ENCODE peak calls at places on chromosomes 5 and 9, in seven cellular contexts. N is ovary; S is CD4-positive, alpha-beta T cell; M is body of pancreas; I is spleen; A is IMR-90; F is lower lobe of right lung. P is an unnamed sample.

GRCh38 chr5:103587185-103587748 is 24.7 kb upstream of the NUDT12 start:
- DNase-seq in I (no peak), M (no peak), N (no peak), S (no peak), A (peak), F (no peak), P (no peak)

GRCh38 chr5:83919071-83920041 is 198.7 kb upstream of the HAPLN1 start:
- DNase-seq in A (peak), F (no peak), I (no peak), N (no peak), M (no peak), S (no peak), P (no peak)

GRCh38 chr5:81936061-81936460 is 35.8 kb upstream of the ATG10 start:
- DNase-seq in N (no peak), S (no peak), I (no peak), M (no peak), A (no peak), F (no peak), P (no peak)

GRCh38 chr9:65437724-65438123 is 152.7 kb upstream of the FOXD4L5 start:
- DNase-seq in A (no peak), S (no peak), I (no peak), F (no peak), M (no peak), N (no peak), P (no peak)

GRCh38 chr9:32581512-32582143 is 8.7 kb upstream of the NDUFB6 start:
- DNase-seq in N (peak), S (no peak), F (no peak), M (peak), A (peak), I (no peak), P (no peak)

GRCh38 chr5:93924628-93925027 is 183.2 kb upstream of the POU5F2 start:
- DNase-seq in S (no peak), N (no peak), F (no peak), A (peak), M (no peak), I (no peak), P (no peak)

GRCh38 chr5:141733198-141733597 is 51.2 kb upstream of the ARAP3 start:
- DNase-seq in F (no peak), S (no peak), N (no peak), A (no peak), I (no peak), M (no peak), P (no peak)

GRCh38 chr5:131303537-131303936 is 39.7 kb downstream of the CDC42SE2 start:
- DNase-seq in I (no peak), N (no peak), M (no peak), F (no peak), A (peak), S (no peak), P (no peak)

GRCh38 chr5:37984300-37984699 is 144.5 kb upstream of the GDNF start:
- DNase-seq in N (no peak), I (no peak), S (no peak), A (no peak), F (no peak), M (no peak), P (no peak)

GRCh38 chr5:14593326-14594036 is 11.9 kb downstream of the OTULINL start:
- DNase-seq in I (no peak), M (no peak), N (no peak), S (no peak), F (no peak), A (peak), P (no peak)

GRCh38 chr5:14292766-14293165 is 149.6 kb downstream of the TRIO start:
- DNase-seq in I (no peak), S (no peak), N (no peak), A (no peak), F (no peak), M (no peak), P (no peak)

GRCh38 chr9:116998305-116998704 is 311.2 kb downstream of the TRIM32 start:
- DNase-seq in A (peak), S (no peak), N (no peak), I (no peak), M (no peak), F (no peak), P (no peak)

DNA sequence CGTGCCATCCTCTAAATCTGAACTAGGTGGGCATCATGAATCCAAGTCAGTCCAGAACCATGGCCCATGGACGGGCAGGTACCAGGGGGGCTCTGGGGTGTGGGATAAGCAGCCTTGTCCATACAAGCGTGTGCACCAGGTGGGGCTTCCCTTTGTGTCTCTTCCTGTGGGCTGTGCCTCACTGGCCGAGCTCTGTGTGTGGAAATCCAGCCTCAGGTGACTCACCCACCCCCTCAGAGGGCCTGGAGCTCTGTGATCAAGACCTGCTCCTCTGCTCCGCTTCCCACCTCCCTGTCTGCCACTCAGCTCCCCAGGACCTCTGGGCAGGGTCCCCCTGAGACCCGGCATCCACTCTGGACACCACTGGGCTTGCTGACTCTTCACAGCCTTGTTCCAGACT is 33.0 kb downstream of the GADD45G start:
- DNase-seq in M (no peak), I (peak), S (no peak), A (no peak), N (no peak), F (no peak), P (no peak)
- TF ChIP-seq CTCF in M (no peak), I (no peak), S (no peak), A (no peak), N (no peak), F (no peak), P (no peak)

DNA sequence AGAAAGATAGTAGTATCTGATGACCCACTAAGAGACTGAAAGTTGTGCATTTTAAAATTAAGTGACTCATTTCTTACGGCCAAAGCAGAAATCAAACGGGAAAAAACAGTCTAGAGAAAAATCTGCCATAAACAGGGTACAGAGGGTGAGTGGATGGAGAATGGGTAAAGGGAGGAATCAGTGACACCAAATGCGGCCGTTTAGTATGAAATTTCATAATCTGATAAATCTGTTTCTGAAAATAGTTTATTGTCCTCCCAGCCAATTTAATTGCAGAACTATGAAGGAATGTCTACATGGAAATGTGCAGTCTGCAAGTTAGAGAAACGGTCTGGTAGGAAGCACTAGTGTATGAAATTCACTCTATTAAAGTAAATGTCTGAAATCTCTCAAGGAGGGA is 39.5 kb downstream of the ADAMTS12 start:
- DNase-seq in N (no peak), M (no peak), A (no peak), I (no peak), S (no peak), F (no peak), P (no peak)
- H3K27ac ChIP-seq in N (no peak), M (no peak), A (no peak), I (no peak), S (no peak), F (no peak), P (peak)

GRCh38 chr5:40361378-40361777 is 318.3 kb upstream of the PTGER4 start:
- DNase-seq in M (no peak), N (no peak), I (no peak), A (no peak), F (no peak), S (no peak), P (no peak)

GRCh38 chr5:40364441-40364840 is 315.3 kb upstream of the PTGER4 start:
- DNase-seq in F (no peak), M (no peak), S (no peak), I (no peak), N (no peak), A (no peak), P (no peak)

GRCh38 chr5:40365357-40366330 is 314.1 kb upstream of the PTGER4 start:
- DNase-seq in A (peak), M (no peak), I (no peak), F (no peak), N (no peak), S (no peak), P (no peak)

GRCh38 chr5:40368200-40368599 is 311.5 kb upstream of the PTGER4 start:
- DNase-seq in A (no peak), N (no peak), F (no peak), I (no peak), S (no peak), M (no peak), P (no peak)

DNA sequence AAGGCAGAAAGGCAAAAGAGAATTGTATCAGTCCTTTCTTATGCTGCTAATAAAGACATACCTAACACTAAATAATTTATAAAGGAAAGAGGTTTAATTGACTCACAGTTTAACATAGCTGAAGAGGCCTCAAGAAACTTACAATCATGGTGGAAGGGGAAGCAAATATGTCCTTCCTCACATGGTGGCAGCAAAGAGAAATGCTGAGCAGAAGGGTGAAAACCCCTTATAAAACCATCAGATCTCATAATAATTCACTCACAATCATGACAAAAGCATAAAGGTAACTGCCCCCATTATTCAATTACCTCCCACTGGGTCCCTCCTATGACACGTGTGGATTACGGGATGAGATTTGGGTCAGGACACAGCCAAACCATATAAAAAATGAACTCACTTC is 312.5 kb upstream of the PTGER4 start:
- DNase-seq in M (no peak), S (no peak), N (no peak), I (no peak), F (no peak), A (peak), P (no peak)
- TF ChIP-seq CTCF in M (no peak), S (no peak), N (no peak), I (no peak), F (peak), A (peak), P (peak)

DNA sequence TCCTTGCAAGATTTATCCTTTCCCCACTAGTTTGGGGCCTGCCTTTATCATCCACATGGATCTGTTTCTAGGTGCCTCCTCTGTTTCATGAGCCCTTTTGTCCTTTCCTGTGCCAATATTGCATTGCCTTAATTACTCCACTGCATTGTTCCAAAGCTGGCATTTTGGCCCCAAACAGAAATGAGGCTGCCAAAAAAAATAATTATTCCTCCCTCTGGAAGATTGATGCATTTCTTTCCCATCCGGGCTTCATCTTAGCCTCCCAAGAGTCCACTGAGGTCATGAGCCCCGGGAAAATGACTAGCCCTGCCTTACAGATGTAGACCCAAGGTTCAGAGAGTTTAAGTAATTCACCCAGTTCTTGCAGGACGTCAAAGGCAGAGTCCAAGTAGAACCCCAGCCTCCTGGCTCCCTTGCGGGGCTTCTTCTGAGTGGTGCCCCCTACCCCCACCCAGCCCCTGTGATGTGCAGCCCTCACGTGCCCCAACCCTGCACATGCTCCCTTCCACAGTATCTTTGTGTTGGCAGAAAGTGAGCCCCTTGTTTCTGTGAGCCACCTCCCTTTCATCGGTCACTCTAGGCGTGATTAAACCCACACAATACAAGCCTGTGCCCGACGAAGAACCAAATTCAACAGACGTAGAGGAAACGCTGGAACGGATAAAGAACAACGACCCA is 62.1 kb downstream of the TMOD1 start:
- DNase-seq in F (no peak), A (no peak), N (no peak), I (peak), M (no peak), S (no peak), P (no peak)
- H3K27ac ChIP-seq in F (no peak), A (no peak), N (no peak), I (no peak), M (no peak), S (no peak), P (peak)

DNA sequence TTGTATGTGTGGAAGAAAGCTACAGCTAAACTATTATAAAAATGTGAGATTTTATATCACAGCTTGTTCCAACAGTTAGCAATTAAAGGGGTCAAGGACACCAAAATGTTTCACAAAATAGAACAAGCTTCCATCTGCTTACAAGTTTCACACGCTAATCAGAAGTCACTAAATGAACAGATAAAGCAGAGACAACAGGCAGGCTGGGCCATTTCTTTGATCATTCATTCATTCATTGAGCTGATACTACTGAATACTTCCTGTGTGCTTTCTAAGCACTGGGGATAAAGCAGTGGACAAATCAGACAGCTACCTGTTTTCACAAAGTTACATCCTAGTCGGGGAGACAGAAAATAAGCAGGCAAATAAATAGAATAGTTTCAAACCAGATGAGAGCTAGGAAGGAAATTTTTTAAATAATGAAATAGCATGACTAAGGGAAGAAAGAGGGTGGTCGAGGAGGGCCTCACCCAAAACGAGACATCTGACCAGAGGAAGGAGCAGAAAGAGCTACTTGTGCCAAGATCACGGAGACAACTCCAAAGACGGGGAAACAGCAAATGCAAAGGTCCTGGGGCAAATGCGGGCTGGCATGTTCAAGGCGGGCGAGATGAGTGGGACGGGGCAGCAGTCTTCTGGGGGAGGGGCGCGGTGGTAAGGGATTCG is 1.2 kb downstream of the MAPK9 start:
- DNase-seq in S (no peak), N (no peak), I (no peak), M (no peak), F (no peak), A (no peak), P (no peak)
- TF ChIP-seq CTCF in S (no peak), N (no peak), I (no peak), M (no peak), F (no peak), A (no peak), P (no peak)

DNA sequence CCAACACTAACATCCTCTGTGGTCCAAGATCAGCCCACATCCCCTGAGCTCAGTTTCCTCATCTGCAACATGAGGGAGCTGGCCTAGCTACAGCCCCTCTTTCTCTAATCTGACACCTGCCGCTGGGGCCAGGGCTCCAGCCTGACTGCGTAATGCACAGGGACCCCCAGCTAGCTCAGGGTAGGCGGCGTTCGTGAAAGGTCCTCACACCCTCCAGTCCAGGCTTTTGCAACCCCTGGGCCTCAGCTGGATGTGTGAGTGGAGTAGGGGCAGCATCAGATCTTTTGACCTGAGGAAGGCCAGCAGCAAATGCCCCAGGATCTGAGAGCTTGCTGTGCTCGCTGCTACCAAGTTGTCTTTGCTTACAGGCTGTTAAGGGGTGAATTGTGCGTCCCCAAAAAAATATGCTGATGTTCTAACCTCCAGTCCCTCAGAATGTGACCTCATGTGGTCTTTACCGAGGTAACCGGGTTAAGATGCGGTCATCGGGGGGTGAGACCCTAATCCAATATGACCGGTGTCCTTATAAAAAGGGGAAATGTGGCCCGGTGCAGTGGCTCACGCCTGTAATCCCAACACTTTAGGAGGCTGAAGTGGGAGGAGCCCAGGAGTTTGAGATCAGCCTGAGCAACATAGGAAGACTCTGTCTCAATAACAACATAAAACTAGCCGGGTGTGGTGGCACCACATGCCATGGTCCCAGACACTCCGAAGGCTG is 47.8 kb downstream of the PLPP7 start:
- DNase-seq in A (no peak), N (no peak), F (peak), M (no peak), I (peak), S (no peak), P (peak)
- H3K27ac ChIP-seq in A (no peak), N (no peak), F (no peak), M (no peak), I (no peak), S (no peak), P (no peak)

DNA sequence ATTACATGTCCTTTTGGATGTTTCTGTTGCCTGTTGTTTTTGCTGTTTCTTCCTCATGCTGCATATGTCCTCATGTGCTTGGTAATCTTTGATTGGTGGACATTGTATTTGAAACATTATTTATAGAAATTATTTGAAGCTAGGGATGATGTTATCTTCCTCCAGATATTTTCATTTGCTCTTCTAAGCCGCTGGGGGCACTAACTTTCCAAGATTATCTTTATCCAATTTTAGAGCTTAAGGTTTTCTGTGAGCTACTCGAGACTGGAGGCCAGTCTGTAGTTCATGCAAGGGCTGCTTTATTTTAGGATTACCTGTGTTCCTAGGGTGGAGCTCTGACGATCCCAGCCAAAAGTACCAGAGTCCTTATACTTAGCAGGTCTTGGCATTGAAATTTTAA is 40.9 kb downstream of the STX17 start:
- DNase-seq in N (no peak), A (no peak), F (no peak), M (no peak), I (no peak), S (no peak), P (no peak)
- TF ChIP-seq CTCF in N (no peak), A (no peak), F (no peak), M (no peak), I (no peak), S (no peak), P (no peak)

GRCh38 chr9:134366223-134367031 is 40.2 kb downstream of the RXRA start:
- DNase-seq in F (peak), A (peak), S (no peak), M (peak), N (peak), I (peak), P (peak)
- H3K27ac ChIP-seq in F (peak), A (peak), S (no peak), M (peak), N (peak), I (peak), P (peak)

DNA sequence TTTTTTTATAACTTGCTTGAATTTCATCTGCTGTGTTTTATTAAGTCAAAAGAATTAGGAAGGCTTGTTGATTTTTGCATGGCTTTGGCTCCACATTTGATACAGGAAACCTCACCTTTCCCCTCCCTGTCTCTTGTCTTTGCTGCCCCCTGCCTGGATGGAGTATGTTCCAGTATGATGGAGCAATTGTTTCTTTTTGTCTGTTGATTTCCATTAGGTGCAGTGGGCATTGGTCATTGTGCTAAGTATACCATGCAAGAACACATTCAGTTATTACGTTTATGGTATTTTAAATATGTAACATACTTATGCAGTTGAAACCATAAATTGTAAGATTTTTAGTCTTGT is 19.6 kb downstream of the TJP2 start:
- DNase-seq in F (no peak), A (no peak), S (no peak), I (no peak), N (no peak), M (no peak), P (no peak)
- TF ChIP-seq CTCF in F (no peak), A (peak), S (no peak), I (no peak), N (no peak), M (no peak), P (no peak)

P was measured in left ventricle myocardium inferior.